ENCODE peak calls at places on chromosomes 4 and X, in five cellular contexts. D is T-helper 9 cell, X is G401, Y is GM04504, V is germinal center. R is an unnamed sample.

GRCh38 chrX:137072396-137072795 is 38.6 kb upstream of the GPR101 start:
- DNase-seq in D (no peak), X (no peak), Y (no peak), V (no peak), R (no peak)

GRCh38 chr4:38013461-38014366 is 53.5 kb downstream of the PTTG2 start:
- DNase-seq in D (no peak), X (peak), Y (no peak), V (no peak), R (peak)

GRCh38 chr4:7083597-7084563 is 16.0 kb upstream of the GRPEL1 start:
- DNase-seq in D (no peak), X (no peak), Y (no peak), V (no peak), R (no peak)

GRCh38 chr4:20520901-20521300 is 179.4 kb upstream of the PACRGL start:
- DNase-seq in D (no peak), X (no peak), Y (no peak), V (no peak), R (peak)

GRCh38 chr4:16450031-16450430 is 223.8 kb upstream of the TAPT1 start:
- DNase-seq in D (no peak), X (no peak), Y (no peak), V (no peak), R (no peak)

GRCh38 chr4:104064650-104065577 is 345.1 kb upstream of the TACR3 start:
- DNase-seq in D (no peak), X (peak), Y (no peak), V (no peak), R (no peak)

GRCh38 chr4:75030649-75031235 is 97.8 kb downstream of the PARM1 start:
- DNase-seq in D (no peak), X (no peak), Y (no peak), V (no peak), R (no peak)

GRCh38 chrX:39194673-39195072 is 393.4 kb downstream of the MID1IP1 start:
- DNase-seq in D (no peak), X (peak), Y (no peak), V (no peak), R (no peak)

GRCh38 chrX:115616943-115617563 is 56.1 kb downstream of the PLS3 start:
- DNase-seq in D (no peak), X (no peak), Y (peak), V (no peak), R (no peak)

GRCh38 chr4:55661398-55662056 is 25.4 kb upstream of the NMU start:
- DNase-seq in D (no peak), X (no peak), Y (no peak), V (no peak), R (no peak)

GRCh38 chr4:100289980-100290379 is 99.7 kb upstream of the DDIT4L start:
- DNase-seq in D (no peak), X (no peak), Y (no peak), V (no peak), R (no peak)

GRCh38 chr4:10811992-10812391 is 127.4 kb upstream of the CLNK start:
- DNase-seq in D (no peak), X (no peak), Y (no peak), V (no peak), R (no peak)

GRCh38 chr4:60737858-60738257 is 462.3 kb upstream of the ADGRL3 start:
- DNase-seq in D (no peak), X (no peak), Y (no peak), V (no peak), R (peak)

GRCh38 chr4:116598980-116599789 is 486.2 kb downstream of the TRAM1L1 start:
- DNase-seq in D (no peak), X (no peak), Y (no peak), V (no peak), R (no peak)

GRCh38 chrX:1045680-1046314 is 166.7 kb downstream of the CRLF2 start:
- DNase-seq in D (no peak), X (no peak), Y (no peak), V (no peak), R (no peak)

GRCh38 chr4:156346959-156347385 is 393.3 kb upstream of the CTSO start:
- DNase-seq in D (no peak), X (peak), Y (no peak), V (no peak), R (no peak)

GRCh38 chr4:151798678-151799416 is 38.0 kb upstream of the GATB start:
- DNase-seq in D (no peak), X (no peak), Y (no peak), V (no peak), R (no peak)

GRCh38 chrX:45775462-45775861 is 574.8 kb upstream of the DIPK2B start:
- DNase-seq in D (no peak), X (no peak), Y (peak), V (no peak), R (no peak)

GRCh38 chrX:16188687-16189086 is 21.4 kb downstream of the MAGEB17 start:
- DNase-seq in D (no peak), X (no peak), Y (no peak), V (no peak), R (no peak)

GRCh38 chrX:73825569-73825968 is 262.6 kb downstream of the CHIC1 start:
- DNase-seq in D (no peak), X (no peak), Y (no peak), V (no peak), R (no peak)

GRCh38 chr4:39495446-39496208 is 31.6 kb downstream of the UGDH start:
- DNase-seq in D (no peak), X (no peak), Y (no peak), V (no peak), R (no peak)

GRCh38 chrX:20116575-20117240 is at the start of gene MAP7D2:
- DNase-seq in D (no peak), X (no peak), Y (no peak), V (no peak), R (no peak)

GRCh38 chr4:181796502-181796901 is 446.7 kb upstream of the TENM3 start:
- DNase-seq in D (no peak), X (no peak), Y (no peak), V (no peak), R (peak)

GRCh38 chr4:118740869-118741268 is 55.7 kb downstream of the METTL14 start:
- DNase-seq in D (no peak), X (peak), Y (no peak), V (peak), R (no peak)

GRCh38 chr4:121195649-121196048 is 31.5 kb upstream of the TNIP3 start:
- DNase-seq in D (no peak), X (peak), Y (no peak), V (no peak), R (no peak)

GRCh38 chr4:152072001-152072485 is 311.2 kb upstream of the GATB start:
- DNase-seq in D (no peak), X (no peak), Y (no peak), V (no peak), R (no peak)

GRCh38 chr4:113223001-113223400 is 173.5 kb downstream of the ANK2 start:
- DNase-seq in D (no peak), X (no peak), Y (peak), V (no peak), R (no peak)

GRCh38 chr4:162456106-162456505 is 292.3 kb upstream of the FSTL5 start:
- DNase-seq in D (no peak), X (no peak), Y (no peak), V (no peak), R (no peak)

GRCh38 chrX:3820170-3820569 is 106.7 kb upstream of the PRKX start:
- DNase-seq in D (no peak), X (no peak), Y (peak), V (no peak), R (peak)

GRCh38 chr4:73311428-73311827 is 52.8 kb upstream of the ANKRD17 start:
- DNase-seq in D (no peak), X (peak), Y (no peak), V (no peak), R (no peak)

GRCh38 chr4:71441186-71442169 is 102.7 kb downstream of the SLC4A4 start:
- DNase-seq in D (no peak), X (peak), Y (peak), V (no peak), R (no peak)

GRCh38 chr4:89000844-89001360 is 56.1 kb downstream of the FAM13A start:
- DNase-seq in D (no peak), X (no peak), Y (no peak), V (no peak), R (peak)

GRCh38 chr4:36255575-36255974 is 11.3 kb upstream of the ARAP2 start:
- DNase-seq in D (peak), X (no peak), Y (no peak), V (peak), R (no peak)

GRCh38 chrX:132489256-132490085 is 633 bp upstream of the MBNL3 start:
- DNase-seq in D (peak), X (no peak), Y (no peak), V (peak), R (peak)

GRCh38 chr4:144590020-144590419 is 55.9 kb upstream of the HHIP start:
- DNase-seq in D (no peak), X (no peak), Y (no peak), V (no peak), R (no peak)

GRCh38 chr4:41148292-41148691 is 66.0 kb downstream of the APBB2 start:
- DNase-seq in D (no peak), X (no peak), Y (no peak), V (no peak), R (no peak)

R was measured in fibroblast of the conjunctiva.